ENCODE peak calls at places on chromosomes 13 and 19, in eight cellular contexts. T is mesendoderm; X is MM.1S; G is aorta; M is upper lobe of right lung; K is tibial artery; C is CD4-positive, CD25-positive, alpha-beta regulatory T cell; A is IMR-90. P is an unnamed sample.

GRCh38 chr13:89748716-89749115 is 1598.8 kb upstream of the MIR17HG start:
- DNase-seq in T (peak; percentile 11), X (no peak), G (no peak), M (no peak), K (no peak), C (no peak), A (no peak), P (no peak)

GRCh38 chr13:111187879-111188643 is 73.0 kb downstream of the ARHGEF7 start:
- DNase-seq in T (peak; percentile 48), X (no peak), G (no peak), M (no peak), K (no peak), C (peak; percentile 9), A (peak; percentile 67), P (no peak)

GRCh38 chr19:4343056-4343844 is at the start of gene MPND:
- DNase-seq in T (peak; percentile 86), X (peak; percentile 93), G (peak; percentile 95), M (peak; percentile 97), K (peak; percentile 92), C (peak; percentile 93), A (peak; percentile 64), P (peak; percentile 76)

GRCh38 chr13:100541882-100542545 is 46.6 kb downstream of the GGACT start:
- DNase-seq in T (no peak), X (no peak), G (no peak), M (no peak), K (no peak), C (no peak), A (no peak), P (no peak)

GRCh38 chr13:44837250-44837649 is 152.0 kb downstream of the NUFIP1 start:
- DNase-seq in T (no peak), X (no peak), G (no peak), M (no peak), K (no peak), C (no peak), A (peak; percentile 78), P (no peak)

GRCh38 chr13:108352599-108352998 is 83.1 kb downstream of the TNFSF13B start:
- DNase-seq in T (no peak), X (no peak), G (no peak), M (no peak), K (no peak), C (no peak), A (no peak), P (no peak)

GRCh38 chr19:34837262-34837661 is 64.2 kb upstream of the ZNF599 start:
- DNase-seq in T (peak; percentile 21), X (no peak), G (no peak), M (no peak), K (no peak), C (no peak), A (no peak), P (no peak)

GRCh38 chr13:27791901-27792392 is 336 bp upstream of the GSX1 start:
- DNase-seq in T (no peak), X (no peak), G (no peak), M (no peak), K (no peak), C (no peak), A (no peak), P (no peak)

GRCh38 chr13:50594276-50594970 is 249.1 kb downstream of the DLEU7 start:
- DNase-seq in T (no peak), X (peak; percentile 16), G (no peak), M (no peak), K (no peak), C (peak; percentile 55), A (no peak), P (no peak)

GRCh38 chr19:55677572-55678028 is 2.6 kb downstream of the EPN1 start:
- DNase-seq in T (peak; percentile 57), X (no peak), G (peak; percentile 40), M (no peak), K (no peak), C (no peak), A (no peak), P (no peak)

GRCh38 chr19:55675661-55676354 is 782 bp downstream of the EPN1 start:
- DNase-seq in T (no peak), X (peak; percentile 19), G (no peak), M (no peak), K (no peak), C (no peak), A (no peak), P (no peak)

GRCh38 chr19:55678121-55678671 is 3.2 kb downstream of the EPN1 start:
- DNase-seq in T (no peak), X (peak; percentile 88), G (peak; percentile 82), M (no peak), K (peak; percentile 62), C (no peak), A (no peak), P (no peak)

GRCh38 chr19:55676384-55676783 is 1.4 kb downstream of the EPN1 start:
- DNase-seq in T (no peak), X (no peak), G (no peak), M (no peak), K (no peak), C (no peak), A (peak; percentile 13), P (no peak)

GRCh38 chr19:55676889-55677505 is 2.0 kb downstream of the EPN1 start:
- DNase-seq in T (no peak), X (no peak), G (peak; percentile 28), M (no peak), K (no peak), C (no peak), A (no peak), P (no peak)
- H3K4me1 ChIP-seq in T (peaks cover 2% of the 10 kb centered on the region), X (peaks cover 27% of the 10 kb centered on the region), G (no peaks in the 10 kb centered on the region), M (peaks cover 38% of the 10 kb centered on the region), K (no peaks in the 10 kb centered on the region), C (peaks cover 41% of the 10 kb centered on the region), A (peaks cover 10% of the 10 kb centered on the region), P (peaks cover 6% of the 10 kb centered on the region)

DNA sequence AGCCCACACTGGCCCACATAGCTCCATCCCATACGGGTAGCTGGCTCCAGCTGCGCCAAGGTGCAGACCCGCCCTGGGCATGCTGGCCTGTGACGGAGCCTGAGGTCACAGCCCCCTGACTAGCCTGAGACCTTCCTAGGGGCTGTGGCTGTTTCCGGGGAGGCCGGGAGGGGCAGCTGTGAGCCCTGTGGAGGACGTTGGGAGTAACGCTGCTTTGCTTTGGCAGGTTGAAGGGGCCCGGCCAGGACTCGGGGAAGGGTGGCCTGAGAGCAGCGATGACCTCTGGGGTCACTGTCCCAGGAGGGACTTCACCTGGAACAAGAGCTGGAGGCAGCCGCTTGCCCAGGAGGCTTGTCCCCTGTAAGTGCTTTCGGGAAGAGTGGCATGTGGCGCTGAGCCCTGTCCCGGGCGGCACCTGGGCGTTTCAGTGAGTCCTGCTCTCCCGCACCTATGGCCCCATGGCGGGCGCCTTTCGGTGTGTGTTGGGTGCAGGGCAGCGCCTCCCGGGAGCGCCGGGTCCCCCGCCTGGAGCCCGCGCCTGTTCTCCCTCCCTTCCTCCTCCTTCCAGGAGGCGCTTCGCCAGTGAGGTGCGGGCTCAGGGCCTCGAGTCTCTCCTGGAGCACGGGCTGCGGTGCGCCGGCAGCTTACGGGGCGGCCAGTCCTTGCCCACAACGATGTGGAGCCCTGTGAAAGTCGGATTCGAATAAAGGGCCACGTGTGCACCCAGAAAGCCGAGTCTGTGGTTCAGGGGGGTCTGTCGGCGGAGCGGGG is 1.1 kb upstream of the FAM174C start:
- DNase-seq in T (no peak), X (no peak), G (peak; percentile 69), M (no peak), K (peak; percentile 36), C (no peak), A (no peak), P (no peak)
- H3K4me1 ChIP-seq in T (no peaks in the 10 kb centered on the region), X (peaks cover 26% of the 10 kb centered on the region), G (no peaks in the 10 kb centered on the region), M (peaks cover 57% of the 10 kb centered on the region), K (peaks cover 13% of the 10 kb centered on the region), C (peaks cover 67% of the 10 kb centered on the region), A (peaks cover 25% of the 10 kb centered on the region), P (peaks cover 36% of the 10 kb centered on the region)

DNA sequence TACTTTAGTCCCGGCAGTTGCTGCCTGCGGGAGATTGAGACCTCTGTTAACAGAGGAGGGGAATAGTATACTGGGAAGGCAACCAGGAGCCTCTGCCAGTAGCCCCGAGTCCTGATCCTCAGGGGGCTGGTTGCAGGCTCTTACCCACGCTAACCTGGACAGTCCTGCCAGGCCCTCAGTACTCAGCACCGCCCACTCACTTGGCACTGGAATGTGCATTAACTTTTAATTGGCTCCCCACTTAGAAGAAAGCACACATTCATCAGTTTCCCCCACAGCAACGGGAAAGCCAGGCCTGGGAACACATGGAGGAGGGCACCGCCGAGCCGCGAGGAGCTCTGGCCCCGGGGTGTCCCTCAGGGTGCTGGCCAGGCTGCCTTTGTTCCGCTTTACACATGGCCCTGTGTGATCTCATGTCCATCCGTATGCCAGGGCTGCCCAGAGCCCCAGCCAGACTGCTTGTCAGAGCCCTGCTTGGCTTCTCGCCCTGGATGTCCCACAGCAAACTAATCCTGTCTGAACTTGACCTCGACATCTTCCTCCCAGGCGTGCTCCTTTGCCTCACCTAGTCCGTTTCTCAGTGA is 14.2 kb downstream of the BCKDHA start:
- DNase-seq in T (no peak), X (no peak), G (no peak), M (no peak), K (no peak), C (no peak), A (no peak), P (no peak)
- H3K4me1 ChIP-seq in T (peaks cover 5% of the 10 kb centered on the region), X (peaks cover 21% of the 10 kb centered on the region), G (no peaks in the 10 kb centered on the region), M (peaks cover 59% of the 10 kb centered on the region), K (no peaks in the 10 kb centered on the region), C (no peaks in the 10 kb centered on the region), A (peaks cover 4% of the 10 kb centered on the region), P (no peaks in the 10 kb centered on the region)

GRCh38 chr19:10892256-10892655 is 20.9 kb downstream of the CARM1 start:
- DNase-seq in T (no peak), X (no peak), G (no peak), M (no peak), K (no peak), C (no peak), A (no peak), P (no peak)
- H3K4me1 ChIP-seq in T (peaks cover 12% of the 10 kb centered on the region), X (no peaks in the 10 kb centered on the region), G (no peaks in the 10 kb centered on the region), M (peaks cover 7% of the 10 kb centered on the region), K (no peaks in the 10 kb centered on the region), C (no peaks in the 10 kb centered on the region), A (peaks cover 12% of the 10 kb centered on the region), P (peaks cover 34% of the 10 kb centered on the region)

P was measured in HAP-1.